ENCODE peak calls at places on chromosomes 4 and X, in five cellular contexts. One of them, this sample, is unnamed.

GRCh38 chrX:47674776-47675175 is 15.8 kb upstream of the UXT start:
- DNase-seq in osteoblast: no peak
- DNase-seq in IMR-90: no peak
- DNase-seq in fibroblast of lung: no peak
- DNase-seq in OCI-LY7: no peak
- DNase-seq in this sample: no peak

GRCh38 chrX:55907968-55908607 is 190.5 kb downstream of the RRAGB start:
- DNase-seq in osteoblast: peak
- DNase-seq in IMR-90: no peak
- DNase-seq in fibroblast of lung: peak
- DNase-seq in OCI-LY7: no peak
- DNase-seq in this sample: peak

GRCh38 chrX:133792198-133792953 is 193.0 kb downstream of the GPC3 start:
- DNase-seq in osteoblast: peak
- DNase-seq in IMR-90: peak
- DNase-seq in fibroblast of lung: peak
- DNase-seq in OCI-LY7: peak
- DNase-seq in this sample: peak

GRCh38 chrX:43357741-43358140 is 298.4 kb upstream of the MAOA start:
- DNase-seq in osteoblast: no peak
- DNase-seq in IMR-90: no peak
- DNase-seq in fibroblast of lung: no peak
- DNase-seq in OCI-LY7: no peak
- DNase-seq in this sample: no peak

GRCh38 chr4:73576366-73576765 is 43.9 kb downstream of the RASSF6 start:
- DNase-seq in osteoblast: no peak
- DNase-seq in IMR-90: peak
- DNase-seq in fibroblast of lung: peak
- DNase-seq in OCI-LY7: no peak
- DNase-seq in this sample: no peak

GRCh38 chr4:35494955-35495354 is 749.4 kb downstream of the ARAP2 start:
- DNase-seq in osteoblast: no peak
- DNase-seq in IMR-90: no peak
- DNase-seq in fibroblast of lung: no peak
- DNase-seq in OCI-LY7: no peak
- DNase-seq in this sample: no peak

GRCh38 chr4:48173055-48173991 is 39.3 kb upstream of the TXK start:
- DNase-seq in osteoblast: no peak
- DNase-seq in IMR-90: peak
- DNase-seq in fibroblast of lung: peak
- DNase-seq in OCI-LY7: no peak
- DNase-seq in this sample: peak

GRCh38 chr4:40196724-40197281 is at the start of gene RHOH:
- DNase-seq in osteoblast: no peak
- DNase-seq in IMR-90: no peak
- DNase-seq in fibroblast of lung: no peak
- DNase-seq in OCI-LY7: peak
- DNase-seq in this sample: peak

GRCh38 chrX:53456254-53456653 is 22.1 kb upstream of the HSD17B10 start:
- DNase-seq in osteoblast: no peak
- DNase-seq in IMR-90: peak
- DNase-seq in fibroblast of lung: peak
- DNase-seq in OCI-LY7: no peak
- DNase-seq in this sample: no peak

GRCh38 chr4:122453384-122454000 is 3.0 kb downstream of the IL2 start:
- DNase-seq in osteoblast: no peak
- DNase-seq in IMR-90: no peak
- DNase-seq in fibroblast of lung: no peak
- DNase-seq in OCI-LY7: no peak
- DNase-seq in this sample: no peak

GRCh38 chr4:85774489-85774888 is 299.5 kb downstream of the ARHGAP24 start:
- DNase-seq in osteoblast: no peak
- DNase-seq in IMR-90: no peak
- DNase-seq in fibroblast of lung: no peak
- DNase-seq in OCI-LY7: no peak
- DNase-seq in this sample: peak

GRCh38 chr4:113979157-113979972 is at the start of gene ARSJ:
- DNase-seq in osteoblast: peak
- DNase-seq in IMR-90: peak
- DNase-seq in fibroblast of lung: peak
- DNase-seq in OCI-LY7: no peak
- DNase-seq in this sample: peak

GRCh38 chr4:107392380-107392779 is 327.7 kb downstream of the PAPSS1 start:
- DNase-seq in osteoblast: no peak
- DNase-seq in IMR-90: no peak
- DNase-seq in fibroblast of lung: no peak
- DNase-seq in OCI-LY7: no peak
- DNase-seq in this sample: no peak

GRCh38 chr4:107391630-107392028 is 328.4 kb downstream of the PAPSS1 start:
- DNase-seq in osteoblast: no peak
- DNase-seq in IMR-90: no peak
- DNase-seq in fibroblast of lung: no peak
- DNase-seq in OCI-LY7: no peak
- DNase-seq in this sample: no peak

GRCh38 chr4:107391009-107391629 is 328.9 kb downstream of the PAPSS1 start:
- DNase-seq in osteoblast: no peak
- DNase-seq in IMR-90: no peak
- DNase-seq in fibroblast of lung: no peak
- DNase-seq in OCI-LY7: no peak
- DNase-seq in this sample: no peak

GRCh38 chr4:107389965-107390364 is 330.1 kb downstream of the PAPSS1 start:
- DNase-seq in osteoblast: no peak
- DNase-seq in IMR-90: no peak
- DNase-seq in fibroblast of lung: no peak
- DNase-seq in OCI-LY7: no peak
- DNase-seq in this sample: no peak

GRCh38 chr4:107392951-107393350 is 327.1 kb downstream of the PAPSS1 start:
- DNase-seq in osteoblast: no peak
- DNase-seq in IMR-90: peak
- DNase-seq in fibroblast of lung: no peak
- DNase-seq in OCI-LY7: no peak
- DNase-seq in this sample: no peak
- H3K4me2 ChIP-seq in osteoblast: peak
- H3K4me2 ChIP-seq in IMR-90: peak
- H3K4me2 ChIP-seq in fibroblast of lung: peak
- H3K4me2 ChIP-seq in OCI-LY7: no peak
- H3K4me2 ChIP-seq in this sample: no peak

GRCh38 chr4:182832352-182833120 is 84.7 kb downstream of the DCTD start:
- DNase-seq in osteoblast: peak
- DNase-seq in IMR-90: no peak
- DNase-seq in fibroblast of lung: no peak
- DNase-seq in OCI-LY7: no peak
- DNase-seq in this sample: no peak
- H3K4me2 ChIP-seq in osteoblast: no peak
- H3K4me2 ChIP-seq in IMR-90: no peak
- H3K4me2 ChIP-seq in fibroblast of lung: no peak
- H3K4me2 ChIP-seq in OCI-LY7: no peak
- H3K4me2 ChIP-seq in this sample: no peak

DNA sequence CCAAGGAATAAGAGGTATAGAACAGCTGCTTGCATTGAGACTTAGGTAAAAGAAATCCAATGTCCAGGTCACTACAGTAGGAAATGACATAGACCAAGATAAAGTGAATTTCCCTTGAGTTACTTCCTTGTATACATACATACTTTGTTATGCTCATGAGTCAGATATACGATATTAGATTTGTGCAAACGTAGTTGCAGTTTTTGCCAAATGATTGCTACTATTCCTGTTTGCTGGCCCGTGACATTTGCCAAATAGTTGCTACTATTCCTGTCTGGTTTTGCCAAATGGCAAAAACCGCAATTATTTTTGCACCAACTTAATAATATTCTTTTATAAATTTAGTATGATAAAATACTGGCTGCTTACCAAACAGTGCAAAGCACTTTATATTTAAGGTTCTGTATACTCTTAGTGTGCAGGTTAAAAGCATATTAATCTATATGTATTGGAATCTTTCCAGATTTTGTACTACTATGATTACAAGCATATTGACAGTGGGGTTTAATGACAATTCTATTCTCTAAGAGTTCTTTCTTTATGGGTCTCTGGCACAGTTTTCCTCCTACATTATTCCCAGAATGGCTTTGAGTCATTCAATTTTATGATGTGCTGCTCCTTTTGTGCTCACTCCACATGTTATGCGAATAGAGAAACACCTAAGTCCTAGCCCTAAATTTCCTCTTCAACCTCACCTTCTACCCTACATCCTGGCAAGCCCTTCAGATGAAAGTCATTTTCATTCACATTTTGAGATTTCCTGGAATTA is 210.1 kb upstream of the DIAPH2 start:
- DNase-seq in osteoblast: no peak
- DNase-seq in IMR-90: peak
- DNase-seq in fibroblast of lung: no peak
- DNase-seq in OCI-LY7: no peak
- DNase-seq in this sample: no peak
- H3K4me2 ChIP-seq in osteoblast: no peak
- H3K4me2 ChIP-seq in IMR-90: peak
- H3K4me2 ChIP-seq in fibroblast of lung: no peak
- H3K4me2 ChIP-seq in OCI-LY7: no peak
- H3K4me2 ChIP-seq in this sample: no peak

GRCh38 chr4:150021483-150021882 is 56.8 kb upstream of the DCLK2 start:
- DNase-seq in osteoblast: no peak
- DNase-seq in IMR-90: no peak
- DNase-seq in fibroblast of lung: no peak
- DNase-seq in OCI-LY7: no peak
- DNase-seq in this sample: no peak

GRCh38 chr4:150012851-150013360 is 65.3 kb upstream of the DCLK2 start:
- DNase-seq in osteoblast: peak
- DNase-seq in IMR-90: peak
- DNase-seq in fibroblast of lung: no peak
- DNase-seq in OCI-LY7: no peak
- DNase-seq in this sample: no peak

DNA sequence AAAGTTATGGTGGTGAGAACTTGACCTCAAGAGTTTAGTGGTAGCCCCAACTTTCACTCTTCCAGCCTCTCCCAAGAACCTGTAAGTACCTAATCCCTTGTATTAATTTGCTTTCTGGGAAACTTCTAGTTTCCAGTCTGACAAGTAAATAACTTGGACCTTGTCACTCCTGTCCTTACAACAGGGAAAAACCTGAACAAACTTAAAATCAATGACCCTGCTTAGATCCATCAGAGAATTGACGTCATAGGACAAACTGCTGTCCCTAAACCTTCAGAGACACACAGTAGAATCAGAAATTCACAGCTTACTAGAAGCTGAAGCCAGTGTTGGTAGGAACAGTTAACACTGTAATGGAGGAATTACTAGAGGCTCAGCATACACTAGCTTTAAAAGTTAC is 60.0 kb upstream of the DCLK2 start:
- DNase-seq in osteoblast: no peak
- DNase-seq in IMR-90: no peak
- DNase-seq in fibroblast of lung: no peak
- DNase-seq in OCI-LY7: no peak
- DNase-seq in this sample: no peak
- H3K4me2 ChIP-seq in osteoblast: no peak
- H3K4me2 ChIP-seq in IMR-90: no peak
- H3K4me2 ChIP-seq in fibroblast of lung: no peak
- H3K4me2 ChIP-seq in OCI-LY7: no peak
- H3K4me2 ChIP-seq in this sample: no peak

DNA sequence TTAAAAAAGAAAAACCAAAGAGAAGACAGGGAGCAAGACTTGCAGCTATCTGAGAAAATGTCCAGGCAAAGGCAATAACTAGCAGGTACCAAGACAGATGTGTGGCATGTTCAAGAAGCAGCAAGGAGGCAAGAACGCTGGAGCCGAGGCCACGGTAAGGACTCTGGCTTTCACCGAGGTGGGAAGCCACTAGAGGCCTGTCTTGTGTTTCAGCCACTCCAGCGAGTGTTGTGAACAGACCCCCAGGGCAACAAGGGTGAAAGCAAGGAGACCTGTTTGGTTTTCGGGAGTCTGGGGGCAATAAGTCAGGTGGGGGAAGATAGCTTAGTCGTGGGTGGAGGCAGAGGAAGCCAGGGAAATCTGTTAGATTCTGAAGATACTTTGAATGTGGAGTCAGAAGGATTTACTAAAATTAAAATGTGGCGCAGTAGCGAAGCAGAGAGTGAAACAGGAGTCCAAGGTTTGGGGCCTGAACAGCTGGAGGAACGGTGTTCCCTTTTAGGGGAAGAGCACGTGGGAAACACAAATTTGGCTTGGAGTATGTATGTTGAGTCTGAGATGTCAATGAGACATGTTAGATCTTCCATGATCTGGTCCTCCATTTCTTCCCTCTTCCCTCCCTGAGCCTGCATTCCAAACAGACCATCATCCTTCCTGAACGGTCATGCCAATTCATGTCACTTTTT is 3.1 kb downstream of the WDR1 start:
- DNase-seq in osteoblast: peak
- DNase-seq in IMR-90: no peak
- DNase-seq in fibroblast of lung: no peak
- DNase-seq in OCI-LY7: no peak
- DNase-seq in this sample: no peak
- H3K4me2 ChIP-seq in osteoblast: peak
- H3K4me2 ChIP-seq in IMR-90: peak
- H3K4me2 ChIP-seq in fibroblast of lung: peak
- H3K4me2 ChIP-seq in OCI-LY7: no peak
- H3K4me2 ChIP-seq in this sample: no peak

This sample was measured in GM23338.